ENCODE peak calls at places on chromosomes 3 and 15, in eight cellular contexts. One of them, this sample, is unnamed.

GRCh38 chr3:24387000-24387399 is 107.7 kb downstream of the THRB start:
- DNase-seq in HEK293T: no peak
- DNase-seq in central memory CD4-positive, alpha-beta T cell: no peak
- DNase-seq in NCI-H1417: no peak
- DNase-seq in CD8-positive, alpha-beta memory T cell: no peak
- DNase-seq in progenitor cell of endocrine pancreas: no peak
- DNase-seq in AG20443: peak
- DNase-seq in posterior cingulate gyrus: no peak
- DNase-seq in this sample: no peak

GRCh38 chr15:28103402-28103801 is 4.3 kb upstream of the OCA2 start:
- DNase-seq in HEK293T: no peak
- DNase-seq in central memory CD4-positive, alpha-beta T cell: no peak
- DNase-seq in NCI-H1417: no peak
- DNase-seq in CD8-positive, alpha-beta memory T cell: no peak
- DNase-seq in progenitor cell of endocrine pancreas: no peak
- DNase-seq in AG20443: no peak
- DNase-seq in posterior cingulate gyrus: no peak
- DNase-seq in this sample: no peak

GRCh38 chr3:57079221-57079831 is 18.9 kb downstream of the SPATA12 start:
- DNase-seq in HEK293T: peak
- DNase-seq in central memory CD4-positive, alpha-beta T cell: no peak
- DNase-seq in NCI-H1417: peak
- DNase-seq in CD8-positive, alpha-beta memory T cell: no peak
- DNase-seq in progenitor cell of endocrine pancreas: peak
- DNase-seq in AG20443: peak
- DNase-seq in posterior cingulate gyrus: peak
- DNase-seq in this sample: no peak

GRCh38 chr3:171225698-171226097 is 199.2 kb upstream of the SLC2A2 start:
- DNase-seq in HEK293T: no peak
- DNase-seq in central memory CD4-positive, alpha-beta T cell: no peak
- DNase-seq in NCI-H1417: no peak
- DNase-seq in CD8-positive, alpha-beta memory T cell: no peak
- DNase-seq in progenitor cell of endocrine pancreas: no peak
- DNase-seq in AG20443: no peak
- DNase-seq in posterior cingulate gyrus: no peak
- DNase-seq in this sample: no peak

GRCh38 chr3:40597441-40597840 is 72.7 kb downstream of the ZNF621 start:
- DNase-seq in HEK293T: no peak
- DNase-seq in central memory CD4-positive, alpha-beta T cell: no peak
- DNase-seq in NCI-H1417: no peak
- DNase-seq in CD8-positive, alpha-beta memory T cell: no peak
- DNase-seq in progenitor cell of endocrine pancreas: no peak
- DNase-seq in AG20443: peak
- DNase-seq in posterior cingulate gyrus: no peak
- DNase-seq in this sample: no peak

GRCh38 chr3:134326126-134326525 is 48.1 kb downstream of the AMOTL2 start:
- DNase-seq in HEK293T: no peak
- DNase-seq in central memory CD4-positive, alpha-beta T cell: no peak
- DNase-seq in NCI-H1417: no peak
- DNase-seq in CD8-positive, alpha-beta memory T cell: no peak
- DNase-seq in progenitor cell of endocrine pancreas: no peak
- DNase-seq in AG20443: no peak
- DNase-seq in posterior cingulate gyrus: no peak
- DNase-seq in this sample: no peak

GRCh38 chr15:63231717-63232116 is 42.3 kb downstream of the RAB8B start:
- DNase-seq in HEK293T: no peak
- DNase-seq in central memory CD4-positive, alpha-beta T cell: no peak
- DNase-seq in NCI-H1417: no peak
- DNase-seq in CD8-positive, alpha-beta memory T cell: no peak
- DNase-seq in progenitor cell of endocrine pancreas: no peak
- DNase-seq in AG20443: no peak
- DNase-seq in posterior cingulate gyrus: no peak
- DNase-seq in this sample: no peak

GRCh38 chr15:66070220-66070934 is 183.2 kb downstream of the MEGF11 start:
- DNase-seq in HEK293T: no peak
- DNase-seq in central memory CD4-positive, alpha-beta T cell: no peak
- DNase-seq in NCI-H1417: no peak
- DNase-seq in CD8-positive, alpha-beta memory T cell: no peak
- DNase-seq in progenitor cell of endocrine pancreas: no peak
- DNase-seq in AG20443: no peak
- DNase-seq in posterior cingulate gyrus: no peak
- DNase-seq in this sample: no peak

GRCh38 chr15:39283531-39283930 is 297.3 kb upstream of the THBS1 start:
- DNase-seq in HEK293T: no peak
- DNase-seq in central memory CD4-positive, alpha-beta T cell: no peak
- DNase-seq in NCI-H1417: no peak
- DNase-seq in CD8-positive, alpha-beta memory T cell: no peak
- DNase-seq in progenitor cell of endocrine pancreas: no peak
- DNase-seq in AG20443: peak
- DNase-seq in posterior cingulate gyrus: no peak
- DNase-seq in this sample: no peak

GRCh38 chr3:4983739-4984510 is 4.7 kb downstream of the BHLHE40 start:
- DNase-seq in HEK293T: no peak
- DNase-seq in central memory CD4-positive, alpha-beta T cell: peak
- DNase-seq in NCI-H1417: no peak
- DNase-seq in CD8-positive, alpha-beta memory T cell: peak
- DNase-seq in progenitor cell of endocrine pancreas: no peak
- DNase-seq in AG20443: peak
- DNase-seq in posterior cingulate gyrus: no peak
- DNase-seq in this sample: peak

GRCh38 chr15:38534691-38535090 is 29.9 kb downstream of the RASGRP1 start:
- DNase-seq in HEK293T: no peak
- DNase-seq in central memory CD4-positive, alpha-beta T cell: no peak
- DNase-seq in NCI-H1417: no peak
- DNase-seq in CD8-positive, alpha-beta memory T cell: no peak
- DNase-seq in progenitor cell of endocrine pancreas: no peak
- DNase-seq in AG20443: no peak
- DNase-seq in posterior cingulate gyrus: no peak
- DNase-seq in this sample: no peak

GRCh38 chr3:129312021-129312639 is 33.5 kb downstream of the HMCES start:
- DNase-seq in HEK293T: no peak
- DNase-seq in central memory CD4-positive, alpha-beta T cell: no peak
- DNase-seq in NCI-H1417: no peak
- DNase-seq in CD8-positive, alpha-beta memory T cell: no peak
- DNase-seq in progenitor cell of endocrine pancreas: no peak
- DNase-seq in AG20443: no peak
- DNase-seq in posterior cingulate gyrus: no peak
- DNase-seq in this sample: no peak

GRCh38 chr3:183178833-183179549 is 16.5 kb upstream of the LAMP3 start:
- DNase-seq in HEK293T: peak
- DNase-seq in central memory CD4-positive, alpha-beta T cell: peak
- DNase-seq in NCI-H1417: no peak
- DNase-seq in CD8-positive, alpha-beta memory T cell: no peak
- DNase-seq in progenitor cell of endocrine pancreas: peak
- DNase-seq in AG20443: peak
- DNase-seq in posterior cingulate gyrus: peak
- DNase-seq in this sample: peak

GRCh38 chr15:56082263-56082761 is 88.9 kb upstream of the NEDD4 start:
- DNase-seq in HEK293T: no peak
- DNase-seq in central memory CD4-positive, alpha-beta T cell: no peak
- DNase-seq in NCI-H1417: no peak
- DNase-seq in CD8-positive, alpha-beta memory T cell: no peak
- DNase-seq in progenitor cell of endocrine pancreas: no peak
- DNase-seq in AG20443: no peak
- DNase-seq in posterior cingulate gyrus: no peak
- DNase-seq in this sample: no peak

GRCh38 chr3:46712191-46713047 is 5.2 kb downstream of the PRSS50 start:
- DNase-seq in HEK293T: no peak
- DNase-seq in central memory CD4-positive, alpha-beta T cell: no peak
- DNase-seq in NCI-H1417: no peak
- DNase-seq in CD8-positive, alpha-beta memory T cell: peak
- DNase-seq in progenitor cell of endocrine pancreas: no peak
- DNase-seq in AG20443: no peak
- DNase-seq in posterior cingulate gyrus: peak
- DNase-seq in this sample: no peak

GRCh38 chr3:156382458-156383346 is 172.2 kb downstream of the SSR3 start:
- DNase-seq in HEK293T: peak
- DNase-seq in central memory CD4-positive, alpha-beta T cell: no peak
- DNase-seq in NCI-H1417: peak
- DNase-seq in CD8-positive, alpha-beta memory T cell: no peak
- DNase-seq in progenitor cell of endocrine pancreas: no peak
- DNase-seq in AG20443: peak
- DNase-seq in posterior cingulate gyrus: no peak
- DNase-seq in this sample: no peak

GRCh38 chr3:159882367-159882766 is 106.3 kb upstream of the IL12A start:
- DNase-seq in HEK293T: no peak
- DNase-seq in central memory CD4-positive, alpha-beta T cell: no peak
- DNase-seq in NCI-H1417: no peak
- DNase-seq in CD8-positive, alpha-beta memory T cell: no peak
- DNase-seq in progenitor cell of endocrine pancreas: no peak
- DNase-seq in AG20443: no peak
- DNase-seq in posterior cingulate gyrus: no peak
- DNase-seq in this sample: no peak

GRCh38 chr15:52010633-52011595 is 8.1 kb upstream of the MAPK6 start:
- DNase-seq in HEK293T: no peak
- DNase-seq in central memory CD4-positive, alpha-beta T cell: no peak
- DNase-seq in NCI-H1417: no peak
- DNase-seq in CD8-positive, alpha-beta memory T cell: no peak
- DNase-seq in progenitor cell of endocrine pancreas: no peak
- DNase-seq in AG20443: peak
- DNase-seq in posterior cingulate gyrus: no peak
- DNase-seq in this sample: no peak

GRCh38 chr3:176415896-176416295 is 781.4 kb downstream of the TBL1XR1 start:
- DNase-seq in HEK293T: no peak
- DNase-seq in central memory CD4-positive, alpha-beta T cell: no peak
- DNase-seq in NCI-H1417: no peak
- DNase-seq in CD8-positive, alpha-beta memory T cell: no peak
- DNase-seq in progenitor cell of endocrine pancreas: no peak
- DNase-seq in AG20443: no peak
- DNase-seq in posterior cingulate gyrus: no peak
- DNase-seq in this sample: no peak

GRCh38 chr15:61169904-61170695 is 59.0 kb downstream of the RORA start:
- DNase-seq in HEK293T: no peak
- DNase-seq in central memory CD4-positive, alpha-beta T cell: peak
- DNase-seq in NCI-H1417: no peak
- DNase-seq in CD8-positive, alpha-beta memory T cell: no peak
- DNase-seq in progenitor cell of endocrine pancreas: no peak
- DNase-seq in AG20443: no peak
- DNase-seq in posterior cingulate gyrus: no peak
- DNase-seq in this sample: no peak

GRCh38 chr15:35925634-35926380 is 379.8 kb upstream of the DPH6 start:
- DNase-seq in HEK293T: no peak
- DNase-seq in central memory CD4-positive, alpha-beta T cell: no peak
- DNase-seq in NCI-H1417: no peak
- DNase-seq in CD8-positive, alpha-beta memory T cell: no peak
- DNase-seq in progenitor cell of endocrine pancreas: no peak
- DNase-seq in AG20443: no peak
- DNase-seq in posterior cingulate gyrus: no peak
- DNase-seq in this sample: no peak

GRCh38 chr3:124582196-124582595 is 148.1 kb upstream of the UMPS start:
- DNase-seq in HEK293T: no peak
- DNase-seq in central memory CD4-positive, alpha-beta T cell: no peak
- DNase-seq in NCI-H1417: no peak
- DNase-seq in CD8-positive, alpha-beta memory T cell: no peak
- DNase-seq in progenitor cell of endocrine pancreas: no peak
- DNase-seq in AG20443: no peak
- DNase-seq in posterior cingulate gyrus: no peak
- DNase-seq in this sample: no peak

GRCh38 chr3:37922721-37923575 is 61.3 kb downstream of the CTDSPL start:
- DNase-seq in HEK293T: no peak
- DNase-seq in central memory CD4-positive, alpha-beta T cell: no peak
- DNase-seq in NCI-H1417: no peak
- DNase-seq in CD8-positive, alpha-beta memory T cell: no peak
- DNase-seq in progenitor cell of endocrine pancreas: no peak
- DNase-seq in AG20443: peak
- DNase-seq in posterior cingulate gyrus: peak
- DNase-seq in this sample: no peak

GRCh38 chr3:186014866-186015265 is 77.1 kb upstream of the TRA2B start:
- DNase-seq in HEK293T: no peak
- DNase-seq in central memory CD4-positive, alpha-beta T cell: no peak
- DNase-seq in NCI-H1417: no peak
- DNase-seq in CD8-positive, alpha-beta memory T cell: no peak
- DNase-seq in progenitor cell of endocrine pancreas: no peak
- DNase-seq in AG20443: no peak
- DNase-seq in posterior cingulate gyrus: no peak
- DNase-seq in this sample: no peak

GRCh38 chr3:72171946-72172345 is 387.0 kb upstream of the PROK2 start:
- DNase-seq in HEK293T: no peak
- DNase-seq in central memory CD4-positive, alpha-beta T cell: no peak
- DNase-seq in NCI-H1417: no peak
- DNase-seq in CD8-positive, alpha-beta memory T cell: no peak
- DNase-seq in progenitor cell of endocrine pancreas: no peak
- DNase-seq in AG20443: peak
- DNase-seq in posterior cingulate gyrus: peak
- DNase-seq in this sample: no peak

GRCh38 chr3:104133004-104133403 is 1233.7 kb upstream of the ALCAM start:
- DNase-seq in HEK293T: no peak
- DNase-seq in central memory CD4-positive, alpha-beta T cell: no peak
- DNase-seq in NCI-H1417: no peak
- DNase-seq in CD8-positive, alpha-beta memory T cell: no peak
- DNase-seq in progenitor cell of endocrine pancreas: no peak
- DNase-seq in AG20443: no peak
- DNase-seq in posterior cingulate gyrus: no peak
- DNase-seq in this sample: no peak

GRCh38 chr3:15298504-15298903 is 33.9 kb downstream of the SH3BP5 start:
- DNase-seq in HEK293T: no peak
- DNase-seq in central memory CD4-positive, alpha-beta T cell: no peak
- DNase-seq in NCI-H1417: no peak
- DNase-seq in CD8-positive, alpha-beta memory T cell: no peak
- DNase-seq in progenitor cell of endocrine pancreas: no peak
- DNase-seq in AG20443: no peak
- DNase-seq in posterior cingulate gyrus: no peak
- DNase-seq in this sample: no peak

GRCh38 chr3:22996926-22997600 is 206.1 kb upstream of the UBE2E2 start:
- DNase-seq in HEK293T: no peak
- DNase-seq in central memory CD4-positive, alpha-beta T cell: no peak
- DNase-seq in NCI-H1417: no peak
- DNase-seq in CD8-positive, alpha-beta memory T cell: no peak
- DNase-seq in progenitor cell of endocrine pancreas: no peak
- DNase-seq in AG20443: no peak
- DNase-seq in posterior cingulate gyrus: no peak
- DNase-seq in this sample: no peak

GRCh38 chr3:186235554-186235953 is 126.5 kb downstream of the DGKG start:
- DNase-seq in HEK293T: no peak
- DNase-seq in central memory CD4-positive, alpha-beta T cell: no peak
- DNase-seq in NCI-H1417: no peak
- DNase-seq in CD8-positive, alpha-beta memory T cell: no peak
- DNase-seq in progenitor cell of endocrine pancreas: no peak
- DNase-seq in AG20443: no peak
- DNase-seq in posterior cingulate gyrus: no peak
- DNase-seq in this sample: no peak

GRCh38 chr15:77753238-77753873 is 120.6 kb upstream of the LINGO1 start:
- DNase-seq in HEK293T: peak
- DNase-seq in central memory CD4-positive, alpha-beta T cell: no peak
- DNase-seq in NCI-H1417: peak
- DNase-seq in CD8-positive, alpha-beta memory T cell: no peak
- DNase-seq in progenitor cell of endocrine pancreas: peak
- DNase-seq in AG20443: peak
- DNase-seq in posterior cingulate gyrus: no peak
- DNase-seq in this sample: no peak

GRCh38 chr3:58173029-58173669 is 37.6 kb downstream of the DNASE1L3 start:
- DNase-seq in HEK293T: no peak
- DNase-seq in central memory CD4-positive, alpha-beta T cell: no peak
- DNase-seq in NCI-H1417: peak
- DNase-seq in CD8-positive, alpha-beta memory T cell: no peak
- DNase-seq in progenitor cell of endocrine pancreas: no peak
- DNase-seq in AG20443: no peak
- DNase-seq in posterior cingulate gyrus: no peak
- DNase-seq in this sample: no peak

GRCh38 chr15:83734487-83734886 is 80.6 kb downstream of the ADAMTSL3 start:
- DNase-seq in HEK293T: peak
- DNase-seq in central memory CD4-positive, alpha-beta T cell: no peak
- DNase-seq in NCI-H1417: peak
- DNase-seq in CD8-positive, alpha-beta memory T cell: no peak
- DNase-seq in progenitor cell of endocrine pancreas: no peak
- DNase-seq in AG20443: no peak
- DNase-seq in posterior cingulate gyrus: no peak
- DNase-seq in this sample: no peak

This sample was measured in CD4-positive, alpha-beta memory T cell.